ENCODE peak calls at places on chromosomes 11 and 22, in four cellular contexts. W is NCI-H146, Q is SHP77, X is fibroblast of the conjunctiva. A is an unnamed sample.

GRCh38 chr11:77547863-77548551 is 41.7 kb upstream of the AQP11 start:
- DNase-seq in Q (peak; percentile 88), W (peak; percentile 69), X (peak; percentile 70), A (peak; percentile 63)

GRCh38 chr11:91947215-91947614 is 277.4 kb upstream of the FAT3 start:
- DNase-seq in X (no peak), Q (peak; percentile 74), W (peak; percentile 81), A (peak; percentile 94)

GRCh38 chr11:9386901-9387300 is 2.4 kb downstream of the IPO7 start:
- DNase-seq in Q (no peak), W (no peak), X (no peak), A (no peak)

GRCh38 chr11:914747-915493 is 4.3 kb upstream of the CHID1 start:
- DNase-seq in X (no peak), Q (no peak), W (no peak), A (no peak)

GRCh38 chr22:17974087-17974486 is 50.3 kb downstream of the MICAL3 start:
- DNase-seq in Q (no peak), X (no peak), W (no peak), A (no peak)

GRCh38 chr11:66891849-66892660 is 35.2 kb downstream of the LRFN4 start:
- DNase-seq in W (no peak), X (peak; percentile 86), Q (peak; percentile 59), A (no peak)

GRCh38 chr11:61868601-61869476 is 22.5 kb downstream of the FADS3 start:
- DNase-seq in X (no peak), W (no peak), Q (no peak), A (no peak)

GRCh38 chr22:50225200-50225969 is 19.4 kb downstream of the TUBGCP6 start:
- DNase-seq in X (no peak), W (no peak), Q (no peak), A (no peak)

GRCh38 chr11:2130881-2131352 is 8.3 kb downstream of the IGF2 start:
- DNase-seq in X (no peak), W (no peak), Q (no peak), A (no peak)

GRCh38 chr22:27513021-27513420 is 288.5 kb downstream of the MN1 start:
- DNase-seq in Q (no peak), X (no peak), W (no peak), A (no peak)

GRCh38 chr11:125933030-125933813 is 12.6 kb upstream of the VSIG10L2 start:
- DNase-seq in X (no peak), W (no peak), Q (no peak), A (no peak)

GRCh38 chr11:45079075-45079444 is 67.4 kb upstream of the PRDM11 start:
- DNase-seq in Q (no peak), X (no peak), W (no peak), A (no peak)

GRCh38 chr22:38873469-38874411 is 1.7 kb upstream of the CBX6 start:
- DNase-seq in Q (peak; percentile 82), W (peak; percentile 87), X (no peak), A (peak; percentile 40)

GRCh38 chr22:31049815-31050420 is 31.2 kb upstream of the SMTN start:
- DNase-seq in W (no peak), Q (no peak), X (no peak), A (no peak)

GRCh38 chr11:28808771-28809170 is 700.6 kb downstream of the METTL15 start:
- DNase-seq in X (no peak), Q (no peak), W (peak; percentile 50), A (no peak)

GRCh38 chr11:57464343-57465181 is 4.2 kb downstream of the RTN4RL2 start:
- DNase-seq in Q (no peak), W (no peak), X (no peak), A (no peak)

GRCh38 chr11:42482822-42483221 is 829.0 kb upstream of the API5 start:
- DNase-seq in X (no peak), W (no peak), Q (no peak), A (no peak)

GRCh38 chr11:1671658-1672057 is 25.3 kb upstream of the KRTAP5-6 start:
- DNase-seq in W (no peak), X (no peak), Q (no peak), A (no peak)

GRCh38 chr11:82465481-82465880 is 268.2 kb downstream of the FAM181B start:
- DNase-seq in X (no peak), W (no peak), Q (no peak), A (no peak)

GRCh38 chr11:116217006-116217405 is 555.8 kb downstream of the BUD13 start:
- DNase-seq in Q (peak; percentile 49), W (peak; percentile 33), X (peak; percentile 9), A (peak; percentile 34)

GRCh38 chr11:67022341-67022933 is 497 bp upstream of the SYT12 start:
- DNase-seq in Q (peak; percentile 45), X (no peak), W (peak; percentile 50), A (peak; percentile 75)

GRCh38 chr11:36818410-36818809 is 220.4 kb upstream of the RAG2 start:
- DNase-seq in X (no peak), W (no peak), Q (peak; percentile 2), A (no peak)

GRCh38 chr11:124538019-124538418 is 5.4 kb downstream of the OR8B12 start:
- DNase-seq in X (peak; percentile 12), W (no peak), Q (no peak), A (no peak)

GRCh38 chr11:116993599-116993998 is 104.6 kb downstream of the SIK3 start:
- DNase-seq in X (peak; percentile 13), W (peak; percentile 10), Q (no peak), A (no peak)

GRCh38 chr22:31897842-31898241 is 46.5 kb upstream of the YWHAH start:
- DNase-seq in W (no peak), Q (no peak), X (no peak), A (no peak)

A was measured in COR-L47.